ENCODE peak calls at places on chromosomes 3 and 15, in nine cellular contexts. R is spleen; B is stimulated activated CD8-positive, alpha-beta memory T cell treated with anti-CD3 and anti-CD28 coated beads, Interleukin-4, amount 100 ng/mL, for 4 hours; L is activated T-helper 9 cell treated with anti-CD3 and anti-CD28 coated beads, Interleukin-2, amount 50 U/mL, for 16 hours; I is endodermal cell; D is heart left ventricle; Q is left lobe of liver; O is neural crest cell; A is body of pancreas. J is an unnamed sample.

GRCh38 chr3:79039192-79039591 is 728.6 kb downstream of the ROBO1 start:
- DNase-seq in I (no peak), Q (no peak), O (no peak), L (no peak), D (no peak), B (no peak), A (no peak), R (no peak), J (no peak)

GRCh38 chr15:51706347-51706746 is 25.0 kb downstream of the SCG3 start:
- DNase-seq in L (no peak), A (no peak), Q (no peak), I (no peak), D (no peak), R (no peak), O (no peak), B (no peak), J (no peak)

GRCh38 chr3:164250923-164251322 is 827.4 kb downstream of the SI start:
- DNase-seq in D (no peak), O (no peak), L (no peak), A (no peak), Q (no peak), I (no peak), R (no peak), B (no peak), J (no peak)

GRCh38 chr3:80190051-80190450 is 422.3 kb upstream of the ROBO1 start:
- DNase-seq in D (no peak), I (no peak), R (no peak), B (no peak), L (no peak), O (no peak), Q (no peak), A (no peak), J (peak)

GRCh38 chr15:100778831-100779288 is 100.8 kb upstream of the ALDH1A3 start:
- DNase-seq in Q (peak), A (no peak), R (no peak), B (no peak), O (no peak), D (no peak), L (no peak), I (peak), J (no peak)

GRCh38 chr3:13069495-13069894 is 3.7 kb downstream of the IQSEC1 start:
- DNase-seq in R (no peak), A (no peak), O (no peak), D (no peak), B (peak), Q (no peak), I (no peak), L (no peak), J (no peak)

GRCh38 chr15:69730281-69731235 is 277.9 kb downstream of the RPLP1 start:
- DNase-seq in B (no peak), D (no peak), Q (no peak), O (no peak), A (no peak), R (no peak), L (no peak), I (no peak), J (no peak)

GRCh38 chr15:58299311-58299850 is 132.4 kb upstream of the LIPC start:
- DNase-seq in A (no peak), D (no peak), B (no peak), L (no peak), Q (no peak), R (no peak), O (no peak), I (no peak), J (no peak)

GRCh38 chr3:112083239-112083638 is 3.0 kb upstream of the C3orf52 start:
- DNase-seq in Q (no peak), B (no peak), D (no peak), I (no peak), L (no peak), O (no peak), R (no peak), A (no peak), J (no peak)

GRCh38 chr3:129052675-129053074 is 7.9 kb upstream of the GP9 start:
- DNase-seq in D (peak), R (peak), O (no peak), I (peak), L (no peak), B (no peak), Q (peak), A (peak), J (no peak)

GRCh38 chr15:31252386-31252785 is 74.2 kb upstream of the KLF13 start:
- DNase-seq in A (no peak), Q (no peak), L (no peak), B (no peak), R (no peak), I (no peak), O (no peak), D (no peak), J (no peak)

GRCh38 chr3:148789156-148789555 is 38.5 kb upstream of the CPB1 start:
- DNase-seq in L (no peak), R (no peak), Q (no peak), B (no peak), I (no peak), O (peak), D (no peak), A (no peak), J (no peak)

GRCh38 chr3:176375519-176375918 is 821.8 kb downstream of the TBL1XR1 start:
- DNase-seq in A (no peak), B (no peak), L (no peak), O (no peak), R (no peak), Q (no peak), D (no peak), I (no peak), J (no peak)

GRCh38 chr15:50166216-50166615 is 15.8 kb upstream of the SLC27A2 start:
- DNase-seq in B (no peak), Q (no peak), L (no peak), R (no peak), A (no peak), O (no peak), I (no peak), D (no peak), J (no peak)

GRCh38 chr15:66654718-66655375 is 47.2 kb upstream of the SMAD6 start:
- DNase-seq in A (no peak), I (peak), R (no peak), B (no peak), Q (no peak), O (no peak), L (no peak), D (no peak), J (no peak)

GRCh38 chr3:186806173-186807055 is at the start of gene RFC4:
- DNase-seq in B (peak), A (peak), I (peak), Q (peak), R (peak), L (peak), D (peak), O (peak), J (no peak)

GRCh38 chr3:69787436-69788168 is 48.3 kb downstream of the MITF start:
- DNase-seq in A (no peak), L (no peak), I (no peak), B (no peak), R (no peak), D (no peak), Q (no peak), O (no peak), J (no peak)

GRCh38 chr3:193573403-193573802 is 18.7 kb upstream of the ATP13A4 start:
- DNase-seq in Q (no peak), O (no peak), B (no peak), L (no peak), I (no peak), A (no peak), R (no peak), D (no peak), J (no peak)

GRCh38 chr15:39625856-39626255 is 45.0 kb downstream of the THBS1 start:
- DNase-seq in I (no peak), R (no peak), O (no peak), B (no peak), L (no peak), A (no peak), Q (no peak), D (no peak), J (no peak)

GRCh38 chr15:65835452-65835851 is 33.8 kb upstream of the RAB11A start:
- DNase-seq in B (no peak), R (no peak), Q (no peak), D (no peak), O (no peak), A (no peak), I (no peak), L (no peak), J (no peak)

GRCh38 chr3:117665311-117665710 is 955.7 kb downstream of the TUSC7 start:
- DNase-seq in B (no peak), L (no peak), I (no peak), R (no peak), O (no peak), A (peak), Q (no peak), D (no peak), J (no peak)

GRCh38 chr3:52352566-52352965 is 36.4 kb downstream of the DNAH1 start:
- DNase-seq in B (no peak), I (no peak), D (no peak), Q (no peak), A (no peak), L (no peak), R (peak), O (no peak), J (no peak)

GRCh38 chr3:124461838-124462632 is 268.2 kb upstream of the UMPS start:
- DNase-seq in Q (no peak), O (no peak), A (no peak), B (no peak), I (no peak), L (no peak), R (no peak), D (no peak), J (no peak)

GRCh38 chr3:38651153-38651789 is 1.8 kb upstream of the SCN5A start:
- DNase-seq in L (peak), A (peak), O (peak), D (peak), R (peak), Q (peak), B (peak), I (peak), J (no peak)

GRCh38 chr15:88465633-88466219 is 1.5 kb downstream of the MRPL46 start:
- DNase-seq in I (peak), A (no peak), L (no peak), O (no peak), B (no peak), D (no peak), Q (peak), R (no peak), J (no peak)

GRCh38 chr15:32685576-32685975 is 32.2 kb upstream of the GREM1 start:
- DNase-seq in R (no peak), L (no peak), A (no peak), O (no peak), I (no peak), Q (no peak), B (no peak), D (no peak), J (no peak)

GRCh38 chr3:176296066-176296597 is 901.1 kb downstream of the TBL1XR1 start:
- DNase-seq in A (no peak), Q (no peak), B (no peak), I (no peak), O (no peak), L (no peak), R (no peak), D (no peak), J (no peak)

GRCh38 chr3:69941439-69942176 is 57.9 kb upstream of the SAMMSON start:
- DNase-seq in L (no peak), A (no peak), O (no peak), B (no peak), Q (no peak), R (no peak), D (no peak), I (no peak), J (no peak)

GRCh38 chr3:52857108-52857507 is 22.3 kb upstream of the MUSTN1 start:
- DNase-seq in B (no peak), I (no peak), R (peak), O (no peak), D (no peak), A (no peak), L (no peak), Q (no peak), J (no peak)

GRCh38 chr3:80215191-80215590 is 447.4 kb upstream of the ROBO1 start:
- DNase-seq in Q (no peak), I (peak), D (no peak), B (no peak), R (no peak), L (no peak), A (no peak), O (no peak), J (no peak)

GRCh38 chr15:83565133-83565532 is 88.8 kb upstream of the ADAMTSL3 start:
- DNase-seq in L (no peak), O (no peak), D (no peak), Q (no peak), A (no peak), I (no peak), B (no peak), R (no peak), J (no peak)

GRCh38 chr15:70799667-70800450 is 36.5 kb upstream of the UACA start:
- DNase-seq in B (no peak), A (no peak), R (no peak), L (no peak), D (peak), I (peak), O (no peak), Q (peak), J (peak)

J was measured in pulmonary artery endothelial cell.